ENCODE peak calls at places on chromosomes 13 and 19, in eight cellular contexts. Y, D, C, M, S, E, O and A are unnamed samples.

GRCh38 chr13:98675837-98676236 is 76.6 kb downstream of the SLC15A1 start:
- DNase-seq in D (no peak), S (no peak), O (no peak), E (no peak), Y (no peak), M (no peak), C (no peak), A (no peak)

GRCh38 chr13:111489301-111489700 is 168.9 kb downstream of the TEX29 start:
- DNase-seq in C (no peak), Y (no peak), S (no peak), D (no peak), O (no peak), M (no peak), E (no peak), A (no peak)

GRCh38 chr19:33472696-33473624 is 48.6 kb downstream of the PEPD start:
- DNase-seq in E (no peak), Y (peak; percentile 57), S (no peak), C (no peak), O (no peak), D (peak; percentile 99), M (no peak), A (no peak)

GRCh38 chr19:19554074-19555023 is 16.3 kb downstream of the CILP2 start:
- DNase-seq in O (no peak), E (peak; percentile 71), D (peak; percentile 21), C (no peak), M (no peak), S (no peak), Y (no peak), A (no peak)

GRCh38 chr13:72875233-72875632 is 93.3 kb downstream of the PIBF1 start:
- DNase-seq in D (no peak), Y (no peak), M (no peak), C (no peak), S (no peak), O (no peak), E (no peak), A (no peak)

GRCh38 chr19:29143183-29143582 is 69.8 kb downstream of the UQCRFS1 start:
- DNase-seq in Y (no peak), D (no peak), M (no peak), E (no peak), O (no peak), C (no peak), S (no peak), A (no peak)

GRCh38 chr13:75872970-75873369 is 236.8 kb downstream of the LMO7 start:
- DNase-seq in E (no peak), C (no peak), M (no peak), Y (no peak), S (no peak), O (no peak), D (no peak), A (no peak)

GRCh38 chr13:25085125-25085742 is 10.7 kb upstream of the PABPC3 start:
- DNase-seq in C (no peak), E (peak; percentile 28), M (peak; percentile 36), Y (no peak), S (peak; percentile 25), O (no peak), D (peak; percentile 26), A (peak; percentile 38)

GRCh38 chr19:18392417-18392816 is 5.0 kb downstream of the LRRC25 start:
- DNase-seq in D (no peak), O (no peak), S (no peak), Y (no peak), E (no peak), M (no peak), C (no peak), A (no peak)

GRCh38 chr19:38409631-38410133 is 6.8 kb downstream of the FAM98C start:
- DNase-seq in Y (no peak), C (no peak), O (no peak), S (no peak), M (no peak), D (peak; percentile 54), E (no peak), A (no peak)

GRCh38 chr13:25171170-25171516 is 945 bp downstream of the AMER2 start:
- DNase-seq in S (no peak), D (no peak), M (no peak), C (no peak), Y (no peak), E (no peak), O (no peak), A (no peak)

GRCh38 chr13:32212420-32212819 is 102.7 kb downstream of the ZAR1L start:
- DNase-seq in Y (no peak), C (no peak), D (peak; percentile 91), M (no peak), S (no peak), O (no peak), E (no peak), A (no peak)

GRCh38 chr13:75480691-75481175 is 1.2 kb downstream of the TBC1D4 start:
- DNase-seq in S (peak; percentile 5), M (peak; percentile 63), E (peak; percentile 38), C (no peak), O (peak; percentile 33), Y (no peak), D (peak; percentile 37), A (peak; percentile 17)

GRCh38 chr13:20126460-20127262 is 34.2 kb downstream of the GJA3 start:
- DNase-seq in Y (no peak), C (no peak), E (no peak), S (no peak), O (no peak), D (no peak), M (no peak), A (no peak)

GRCh38 chr19:13008926-13009787 is 13.9 kb downstream of the NFIX start:
- DNase-seq in S (no peak), Y (no peak), D (no peak), E (no peak), M (no peak), C (no peak), O (no peak), A (no peak)

GRCh38 chr13:110127986-110128511 is 178.9 kb downstream of the COL4A1 start:
- DNase-seq in S (no peak), C (no peak), E (no peak), D (peak; percentile 49), O (no peak), Y (no peak), M (no peak), A (no peak)

GRCh38 chr13:45521292-45521691 is 56.6 kb downstream of the COG3 start:
- DNase-seq in M (no peak), C (no peak), Y (no peak), S (no peak), O (no peak), E (no peak), D (peak; percentile 86), A (no peak)

GRCh38 chr19:51651216-51651846 is 4.7 kb upstream of the SIGLEC14 start:
- DNase-seq in C (peak; percentile 25), O (no peak), M (no peak), D (no peak), E (peak; percentile 60), S (no peak), Y (no peak), A (no peak)

GRCh38 chr13:87168390-87168789 is 502.8 kb upstream of the SLITRK5 start:
- DNase-seq in E (no peak), M (no peak), S (no peak), C (no peak), Y (no peak), O (no peak), D (no peak), A (no peak)